ENCODE peak calls at places on chromosomes 2 and 18, in six cellular contexts. One of them, this sample, is unnamed. For H3K36me3 and H3K4me1, the result is how much of the 10 kb centered on the place peaks cover.

GRCh38 chr2:33521791-33522281 is 45.4 kb downstream of the RASGRP3 start:
- DNase-seq in heart left ventricle: peak
- DNase-seq in left lung: no peak
- DNase-seq in RWPE2: no peak
- DNase-seq in lower lobe of right lung: no peak
- DNase-seq in SJSA1: no peak
- DNase-seq in this sample: no peak

GRCh38 chr2:3612639-3613523 is 18.0 kb downstream of the COLEC11 start:
- DNase-seq in left lung: peak
- DNase-seq in lower lobe of right lung: no peak
- DNase-seq in RWPE2: no peak
- DNase-seq in SJSA1: no peak
- DNase-seq in heart left ventricle: no peak
- DNase-seq in this sample: peak

GRCh38 chr2:199911877-199912161 is 726 bp downstream of the C2orf69 start:
- DNase-seq in heart left ventricle: no peak
- DNase-seq in left lung: no peak
- DNase-seq in lower lobe of right lung: no peak
- DNase-seq in SJSA1: no peak
- DNase-seq in RWPE2: no peak
- DNase-seq in this sample: no peak

GRCh38 chr2:210459925-210460862 is 16.4 kb downstream of the LANCL1 start:
- DNase-seq in heart left ventricle: no peak
- DNase-seq in SJSA1: no peak
- DNase-seq in left lung: no peak
- DNase-seq in lower lobe of right lung: no peak
- DNase-seq in RWPE2: no peak
- DNase-seq in this sample: no peak

GRCh38 chr2:225083276-225083675 is 41.0 kb upstream of the DOCK10 start:
- DNase-seq in SJSA1: no peak
- DNase-seq in lower lobe of right lung: no peak
- DNase-seq in left lung: no peak
- DNase-seq in RWPE2: no peak
- DNase-seq in heart left ventricle: no peak
- DNase-seq in this sample: no peak

GRCh38 chr2:202025816-202026215 is 7.8 kb upstream of the FZD7 start:
- DNase-seq in left lung: no peak
- DNase-seq in lower lobe of right lung: no peak
- DNase-seq in SJSA1: no peak
- DNase-seq in heart left ventricle: no peak
- DNase-seq in RWPE2: no peak
- DNase-seq in this sample: no peak

GRCh38 chr2:173990970-173991819 is 26.0 kb upstream of the SP3 start:
- DNase-seq in heart left ventricle: peak
- DNase-seq in RWPE2: no peak
- DNase-seq in SJSA1: peak
- DNase-seq in lower lobe of right lung: no peak
- DNase-seq in left lung: no peak
- DNase-seq in this sample: no peak

GRCh38 chr2:199749571-199749970 is 101.4 kb downstream of the FTCDNL1 start:
- DNase-seq in SJSA1: no peak
- DNase-seq in lower lobe of right lung: no peak
- DNase-seq in RWPE2: no peak
- DNase-seq in left lung: no peak
- DNase-seq in heart left ventricle: no peak
- DNase-seq in this sample: no peak

GRCh38 chr18:71784777-71785176 is 759.4 kb downstream of the CBLN2 start:
- DNase-seq in lower lobe of right lung: no peak
- DNase-seq in SJSA1: no peak
- DNase-seq in RWPE2: no peak
- DNase-seq in heart left ventricle: no peak
- DNase-seq in left lung: no peak
- DNase-seq in this sample: no peak

GRCh38 chr2:209960676-209961630 is 41.5 kb upstream of the RPE start:
- DNase-seq in lower lobe of right lung: peak
- DNase-seq in SJSA1: peak
- DNase-seq in heart left ventricle: peak
- DNase-seq in RWPE2: no peak
- DNase-seq in left lung: peak
- DNase-seq in this sample: no peak

GRCh38 chr18:62999392-62999791 is 284.1 kb downstream of the PHLPP1 start:
- DNase-seq in left lung: peak
- DNase-seq in lower lobe of right lung: no peak
- DNase-seq in SJSA1: no peak
- DNase-seq in heart left ventricle: peak
- DNase-seq in RWPE2: no peak
- DNase-seq in this sample: no peak

DNA sequence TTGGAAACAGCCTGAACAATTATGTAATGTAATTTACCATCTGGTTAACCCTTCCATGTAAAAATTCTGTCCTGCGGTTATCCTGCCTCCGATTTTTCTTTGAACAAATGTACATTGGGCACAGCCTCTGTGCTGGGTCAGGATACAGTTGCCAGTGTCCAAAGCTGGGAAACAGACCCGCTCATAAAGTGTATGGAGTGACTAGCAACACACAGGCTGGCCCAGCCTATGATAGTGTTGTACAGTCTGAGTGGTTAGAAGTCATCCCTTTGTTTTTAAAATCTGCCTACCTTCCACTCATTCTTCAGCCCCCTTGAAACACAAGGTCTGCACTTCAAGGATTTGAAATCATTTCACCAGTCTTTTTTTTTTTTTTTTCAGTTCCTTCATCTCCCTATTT is 50.1 kb downstream of the FEZ2 start:
- DNase-seq in lower lobe of right lung: no peak
- DNase-seq in SJSA1: no peak
- DNase-seq in left lung: no peak
- DNase-seq in heart left ventricle: no peak
- DNase-seq in RWPE2: no peak
- DNase-seq in this sample: no peak
- H3K36me3 ChIP-seq in lower lobe of right lung: half or more
- H3K36me3 ChIP-seq in SJSA1: half or more
- H3K36me3 ChIP-seq in left lung: under half
- H3K36me3 ChIP-seq in heart left ventricle: half or more
- H3K36me3 ChIP-seq in RWPE2: half or more
- H3K36me3 ChIP-seq in this sample: half or more

DNA sequence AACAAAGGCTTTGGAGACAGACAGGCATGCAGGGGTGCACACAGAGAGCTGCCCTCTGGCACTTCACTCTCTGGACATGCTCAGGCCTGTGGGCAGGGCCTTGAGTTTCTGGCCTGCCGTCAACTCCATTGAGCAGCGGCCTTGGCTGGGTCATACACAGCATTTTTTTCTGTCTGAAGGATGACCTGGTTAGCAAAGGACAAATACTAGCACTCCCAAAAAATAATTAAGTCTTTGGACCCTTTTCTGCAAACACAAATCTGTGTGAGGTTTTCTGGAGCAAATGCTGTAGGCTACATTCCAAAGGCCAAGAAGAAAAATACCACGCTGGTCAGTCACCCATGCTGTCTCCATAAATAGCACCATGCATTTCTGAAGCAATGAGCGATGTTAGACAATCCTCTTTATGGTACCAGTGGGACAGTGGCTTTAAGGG is 124.7 kb upstream of the CTAGE1 start:
- DNase-seq in lower lobe of right lung: peak
- DNase-seq in heart left ventricle: peak
- DNase-seq in left lung: peak
- DNase-seq in SJSA1: no peak
- DNase-seq in RWPE2: no peak
- DNase-seq in this sample: peak
- H3K27ac ChIP-seq in lower lobe of right lung: no peak
- H3K27ac ChIP-seq in heart left ventricle: peak
- H3K27ac ChIP-seq in left lung: no peak
- H3K27ac ChIP-seq in SJSA1: no peak
- H3K27ac ChIP-seq in RWPE2: no peak
- H3K27ac ChIP-seq in this sample: no peak

GRCh38 chr2:10384089-10384734 is 63.9 kb downstream of the ODC1 start:
- DNase-seq in RWPE2: no peak
- DNase-seq in heart left ventricle: no peak
- DNase-seq in SJSA1: no peak
- DNase-seq in left lung: no peak
- DNase-seq in lower lobe of right lung: no peak
- DNase-seq in this sample: no peak

GRCh38 chr2:10385501-10385900 is 62.6 kb downstream of the ODC1 start:
- DNase-seq in SJSA1: no peak
- DNase-seq in lower lobe of right lung: no peak
- DNase-seq in left lung: no peak
- DNase-seq in heart left ventricle: no peak
- DNase-seq in RWPE2: no peak
- DNase-seq in this sample: no peak

GRCh38 chr2:10387033-10387432 is 61.1 kb downstream of the ODC1 start:
- DNase-seq in RWPE2: no peak
- DNase-seq in SJSA1: no peak
- DNase-seq in left lung: peak
- DNase-seq in heart left ventricle: no peak
- DNase-seq in lower lobe of right lung: peak
- DNase-seq in this sample: peak

GRCh38 chr2:10389191-10389590 is 58.9 kb downstream of the ODC1 start:
- DNase-seq in left lung: no peak
- DNase-seq in heart left ventricle: no peak
- DNase-seq in SJSA1: no peak
- DNase-seq in lower lobe of right lung: no peak
- DNase-seq in RWPE2: no peak
- DNase-seq in this sample: no peak

GRCh38 chr2:10385933-10386773 is 62.0 kb downstream of the ODC1 start:
- DNase-seq in RWPE2: no peak
- DNase-seq in lower lobe of right lung: no peak
- DNase-seq in left lung: no peak
- DNase-seq in SJSA1: peak
- DNase-seq in heart left ventricle: no peak
- DNase-seq in this sample: no peak
- H3K4me1 ChIP-seq in RWPE2: under half
- H3K4me1 ChIP-seq in lower lobe of right lung: half or more
- H3K4me1 ChIP-seq in left lung: half or more
- H3K4me1 ChIP-seq in SJSA1: under half
- H3K4me1 ChIP-seq in heart left ventricle: under half
- H3K4me1 ChIP-seq in this sample: half or more

DNA sequence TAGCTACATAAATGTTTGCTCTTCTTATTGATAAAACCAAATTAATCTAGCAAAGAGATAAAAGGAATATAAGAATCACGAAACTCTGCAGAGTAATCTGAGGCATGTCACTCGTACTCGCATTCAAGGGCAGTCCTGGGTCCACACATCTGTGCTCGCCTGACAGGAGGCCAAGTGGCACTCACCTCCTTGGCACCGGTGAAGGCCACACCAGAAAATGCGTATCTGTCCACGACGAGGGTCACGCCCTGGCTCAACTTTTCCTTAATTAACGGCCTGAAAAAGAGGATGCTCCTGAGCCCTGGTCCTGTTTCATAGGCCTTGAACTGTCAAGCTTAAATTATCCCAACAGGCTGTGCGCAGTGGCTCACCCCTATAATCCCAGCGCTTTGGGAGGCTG is 6.6 kb downstream of the DTYMK start:
- DNase-seq in heart left ventricle: no peak
- DNase-seq in SJSA1: no peak
- DNase-seq in left lung: no peak
- DNase-seq in lower lobe of right lung: no peak
- DNase-seq in RWPE2: no peak
- DNase-seq in this sample: no peak
- H3K36me3 ChIP-seq in heart left ventricle: half or more
- H3K36me3 ChIP-seq in SJSA1: half or more
- H3K36me3 ChIP-seq in left lung: under half
- H3K36me3 ChIP-seq in lower lobe of right lung: half or more
- H3K36me3 ChIP-seq in RWPE2: half or more
- H3K36me3 ChIP-seq in this sample: under half

GRCh38 chr2:189178726-189179606 is 595 bp downstream of the COL5A2 start:
- DNase-seq in SJSA1: peak
- DNase-seq in left lung: no peak
- DNase-seq in RWPE2: no peak
- DNase-seq in lower lobe of right lung: no peak
- DNase-seq in heart left ventricle: no peak
- DNase-seq in this sample: no peak
- H3K27ac ChIP-seq in SJSA1: peak
- H3K27ac ChIP-seq in left lung: peak
- H3K27ac ChIP-seq in RWPE2: no peak
- H3K27ac ChIP-seq in lower lobe of right lung: peak
- H3K27ac ChIP-seq in heart left ventricle: peak
- H3K27ac ChIP-seq in this sample: peak

DNA sequence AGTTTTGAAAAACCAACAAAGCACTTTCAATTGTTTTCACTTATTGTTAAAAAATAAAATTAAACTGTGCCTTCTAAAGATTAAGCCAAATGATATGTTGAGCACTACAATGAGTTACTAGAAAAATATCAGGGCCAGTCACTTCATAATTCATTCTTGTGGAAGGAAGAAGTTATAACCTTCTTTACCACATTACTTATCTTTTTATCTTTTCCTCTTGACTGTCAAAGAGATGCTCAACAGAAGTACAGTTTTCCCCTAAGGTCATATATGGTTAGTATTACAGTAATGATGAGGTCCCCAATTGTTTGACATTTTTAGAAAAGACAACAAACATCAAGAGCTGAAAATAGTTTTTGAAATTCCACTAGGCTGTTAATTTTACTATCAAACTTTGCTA is 9.4 kb downstream of the PELI1 start:
- DNase-seq in lower lobe of right lung: no peak
- DNase-seq in RWPE2: no peak
- DNase-seq in heart left ventricle: no peak
- DNase-seq in SJSA1: no peak
- DNase-seq in left lung: no peak
- DNase-seq in this sample: no peak
- H3K4me1 ChIP-seq in lower lobe of right lung: half or more
- H3K4me1 ChIP-seq in RWPE2: under half
- H3K4me1 ChIP-seq in heart left ventricle: under half
- H3K4me1 ChIP-seq in SJSA1: under half
- H3K4me1 ChIP-seq in left lung: under half
- H3K4me1 ChIP-seq in this sample: under half

This sample was measured in upper lobe of right lung.